ENCODE peak calls at places on chromosomes 2 and 18, in four cellular contexts. C is naive thymus-derived CD8-positive, alpha-beta T cell; B is spleen; Y is amniotic stem cell. P is an unnamed sample.
A peak's percentile ranks its signal among the peaks of the same experiment; 100 is the strongest.

GRCh38 chr18:46213295-46213694 is 109.1 kb downstream of the HAUS1 start:
- DNase-seq in B (no peak), C (peak; percentile 44), Y (no peak), P (peak; percentile 60)

GRCh38 chr2:240287496-240288086 is 147.1 kb upstream of the OTOS start:
- DNase-seq in Y (no peak), C (no peak), B (no peak), P (no peak)

GRCh38 chr2:101617188-101617587 is 80.3 kb upstream of the MAP4K4 start:
- DNase-seq in Y (peak; percentile 9), C (no peak), B (no peak), P (no peak)

GRCh38 chr18:43661570-43661969 is 384.3 kb upstream of the SYT4 start:
- DNase-seq in B (no peak), C (no peak), Y (peak; percentile 27), P (no peak)

GRCh38 chr2:15559379-15559778 is 1.8 kb downstream of the NBAS start:
- DNase-seq in B (no peak), Y (no peak), C (no peak), P (no peak)

GRCh38 chr2:186543561-186544131 is 46.2 kb upstream of the ITGAV start:
- DNase-seq in B (no peak), Y (no peak), C (no peak), P (no peak)

GRCh38 chr2:206160124-206160806 is 570 bp downstream of the EEF1B2 start:
- DNase-seq in C (no peak), Y (no peak), B (peak; percentile 78), P (peak; percentile 72)

GRCh38 chr2:207055254-207055653 is 110.5 kb downstream of the KLF7 start:
- DNase-seq in B (no peak), Y (no peak), C (no peak), P (no peak)

GRCh38 chr2:170073288-170073687 is 104.7 kb upstream of the MYO3B start:
- DNase-seq in B (no peak), C (no peak), Y (peak; percentile 37), P (no peak)